ENCODE peak calls at places on chromosome 9, in six cellular contexts. H is uterus, O is cardiac fibroblast, E is kidney, W is fibroblast of lung, M is ovary. D is an unnamed sample.

GRCh38 chr9:34366365-34366764 is 10.3 kb downstream of the MYORG start:
- DNase-seq in H (no peak), O (no peak), E (no peak), W (no peak), M (no peak), D (no peak)

GRCh38 chr9:117315236-117315635 is 99.6 kb downstream of the ASTN2 start:
- DNase-seq in H (no peak), O (no peak), E (no peak), W (no peak), M (no peak), D (no peak)

GRCh38 chr9:89967527-89967926 is 362.7 kb downstream of the GADD45G start:
- DNase-seq in H (no peak), O (no peak), E (no peak), W (no peak), M (no peak), D (no peak)

GRCh38 chr9:27440888-27441740 is 83.0 kb upstream of the IFNK start:
- DNase-seq in H (no peak), O (no peak), E (no peak), W (no peak), M (no peak), D (no peak)

GRCh38 chr9:121059998-121060636 is 10.0 kb upstream of the C5 start:
- DNase-seq in H (no peak), O (peak), E (no peak), W (peak), M (no peak), D (peak)

GRCh38 chr9:112743216-112743835 is 7.2 kb upstream of the SNX30 start:
- DNase-seq in H (no peak), O (no peak), E (no peak), W (no peak), M (no peak), D (no peak)

GRCh38 chr9:28841795-28842194 is 1268.5 kb upstream of the C9orf72 start:
- DNase-seq in H (no peak), O (no peak), E (no peak), W (no peak), M (no peak), D (no peak)

GRCh38 chr9:131614340-131614739 is 69.0 kb downstream of the PRRT1B start:
- DNase-seq in H (no peak), O (no peak), E (no peak), W (no peak), M (no peak), D (no peak)

GRCh38 chr9:23621924-23622323 is 204.1 kb downstream of the ELAVL2 start:
- DNase-seq in H (no peak), O (no peak), E (no peak), W (no peak), M (no peak), D (no peak)

GRCh38 chr9:16046713-16047112 is 493.9 kb downstream of the CCDC171 start:
- DNase-seq in H (no peak), O (no peak), E (no peak), W (no peak), M (no peak), D (no peak)

GRCh38 chr9:75101004-75101601 is 12.8 kb downstream of the OSTF1 start:
- DNase-seq in H (no peak), O (no peak), E (no peak), W (no peak), M (peak), D (no peak)

GRCh38 chr9:121927636-121928035 is 165.5 kb downstream of the TTLL11 start:
- DNase-seq in H (no peak), O (no peak), E (no peak), W (no peak), M (no peak), D (no peak)

GRCh38 chr9:105405514-105406131 is 42.2 kb upstream of the FSD1L start:
- DNase-seq in H (no peak), O (peak), E (no peak), W (no peak), M (no peak), D (no peak)

GRCh38 chr9:91056917-91057316 is 255.3 kb downstream of the SYK start:
- DNase-seq in H (no peak), O (peak), E (no peak), W (peak), M (no peak), D (no peak)

GRCh38 chr9:20243866-20244647 is 378.2 kb downstream of the MLLT3 start:
- DNase-seq in H (no peak), O (no peak), E (no peak), W (no peak), M (no peak), D (no peak)

GRCh38 chr9:6641961-6642360 is 3.6 kb downstream of the GLDC start:
- DNase-seq in H (no peak), O (no peak), E (no peak), W (no peak), M (no peak), D (no peak)

GRCh38 chr9:6641561-6641960 is 4.0 kb downstream of the GLDC start:
- DNase-seq in H (no peak), O (no peak), E (no peak), W (no peak), M (no peak), D (no peak)

GRCh38 chr9:6640268-6641072 is 5.1 kb downstream of the GLDC start:
- DNase-seq in H (no peak), O (no peak), E (peak), W (no peak), M (no peak), D (no peak)

GRCh38 chr9:6641073-6641455 is 4.5 kb downstream of the GLDC start:
- DNase-seq in H (no peak), O (no peak), E (no peak), W (no peak), M (no peak), D (no peak)

DNA sequence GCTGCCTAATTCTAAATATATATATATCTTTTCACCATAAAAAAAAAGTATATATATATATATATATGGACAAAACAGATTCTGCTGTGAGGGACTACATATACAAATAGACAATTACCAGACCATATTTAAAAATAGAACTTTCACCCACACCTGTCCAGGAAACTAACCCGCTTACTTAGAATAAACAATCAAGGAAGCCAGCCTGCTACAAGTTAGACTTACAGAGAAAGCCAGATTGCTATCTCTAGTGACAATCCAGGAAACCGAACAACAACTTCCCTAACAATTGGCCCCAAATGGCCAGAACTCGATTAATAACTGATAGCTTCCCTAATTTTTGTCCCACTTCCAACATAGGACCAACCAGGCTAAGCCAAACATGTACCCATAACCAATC is 5.9 kb downstream of the GLDC start:
- DNase-seq in H (no peak), O (no peak), E (no peak), W (no peak), M (no peak), D (no peak)
- H3K4me3 ChIP-seq in H (no peak), O (no peak), E (peak), W (no peak), M (no peak), D (no peak)

GRCh38 chr9:87499455-87500015 is 1.9 kb downstream of the DAPK1 start:
- DNase-seq in H (no peak), O (no peak), E (no peak), W (no peak), M (no peak), D (no peak)

GRCh38 chr9:87502446-87503232 is 5.0 kb downstream of the DAPK1 start:
- DNase-seq in H (no peak), O (no peak), E (peak), W (no peak), M (no peak), D (no peak)

GRCh38 chr9:87501806-87502205 is 4.1 kb downstream of the DAPK1 start:
- DNase-seq in H (no peak), O (no peak), E (no peak), W (no peak), M (no peak), D (no peak)

GRCh38 chr9:87500491-87500890 is 2.8 kb downstream of the DAPK1 start:
- DNase-seq in H (no peak), O (no peak), E (no peak), W (no peak), M (no peak), D (no peak)

DNA sequence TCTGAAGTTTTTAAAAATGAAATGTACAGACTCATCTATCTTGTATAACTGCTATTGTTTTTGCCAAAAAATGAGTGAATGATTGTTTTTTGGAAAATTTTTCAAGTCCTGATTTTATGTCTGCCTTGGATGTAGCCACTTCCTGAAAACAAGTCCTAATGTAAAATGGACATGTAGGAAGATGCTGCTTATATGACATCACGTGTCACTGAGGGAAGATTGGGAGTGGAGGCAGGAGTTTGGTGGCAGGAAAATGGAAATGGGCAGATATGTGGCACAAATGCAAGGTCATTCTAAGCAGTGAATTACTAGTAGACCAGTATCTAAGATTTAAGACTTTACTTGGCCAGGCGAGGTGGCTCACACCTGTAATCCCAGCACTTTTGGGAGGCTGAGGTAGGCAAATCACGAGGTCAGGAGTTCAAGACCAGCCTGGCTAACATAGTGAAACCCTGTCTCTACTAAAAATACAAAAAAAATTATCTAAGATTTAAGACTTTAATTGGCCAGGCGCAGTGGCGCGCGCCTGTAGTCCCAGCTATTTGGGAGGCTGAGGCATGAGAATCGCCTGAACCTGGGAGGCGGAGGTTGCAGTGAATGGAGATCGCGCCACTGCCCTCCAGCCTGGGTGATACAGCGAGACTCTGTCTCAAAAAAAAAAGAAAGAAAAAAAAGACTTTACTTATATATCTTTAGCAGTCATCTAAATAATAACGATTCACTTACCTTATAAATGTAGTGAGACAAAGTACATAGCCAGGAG is 3.4 kb downstream of the DAPK1 start:
- DNase-seq in H (no peak), O (no peak), E (no peak), W (no peak), M (no peak), D (no peak)
- H3K4me3 ChIP-seq in H (no peak), O (no peak), E (no peak), W (no peak), M (no peak), D (no peak)

DNA sequence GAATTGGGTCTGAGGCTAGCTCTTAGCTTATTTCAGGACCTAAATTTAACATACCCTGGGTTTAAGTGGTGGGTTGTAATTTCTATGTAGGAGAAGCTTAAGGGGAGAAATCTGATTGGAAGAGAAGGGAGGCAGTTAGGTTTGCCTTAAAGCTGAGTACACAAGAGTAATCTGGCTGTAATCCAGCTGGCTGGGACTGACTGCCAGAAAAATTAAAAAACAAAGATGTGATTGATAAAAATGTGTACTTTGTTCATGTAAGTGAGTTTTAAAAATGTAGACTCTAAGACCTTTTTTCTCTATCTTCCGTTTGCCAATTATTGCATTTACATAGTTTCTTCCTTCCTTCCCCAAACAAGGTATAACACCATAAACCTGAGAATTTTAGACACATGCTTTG is 17.4 kb upstream of the MSMP start:
- DNase-seq in H (no peak), O (peak), E (no peak), W (peak), M (no peak), D (no peak)
- H3K4me3 ChIP-seq in H (no peak), O (no peak), E (no peak), W (no peak), M (no peak), D (no peak)

GRCh38 chr9:133035669-133036068 is 4.9 kb downstream of the GTF3C5 start:
- DNase-seq in H (no peak), O (no peak), E (no peak), W (no peak), M (no peak), D (no peak)
- H3K4me3 ChIP-seq in H (no peak), O (no peak), E (no peak), W (no peak), M (no peak), D (no peak)

DNA sequence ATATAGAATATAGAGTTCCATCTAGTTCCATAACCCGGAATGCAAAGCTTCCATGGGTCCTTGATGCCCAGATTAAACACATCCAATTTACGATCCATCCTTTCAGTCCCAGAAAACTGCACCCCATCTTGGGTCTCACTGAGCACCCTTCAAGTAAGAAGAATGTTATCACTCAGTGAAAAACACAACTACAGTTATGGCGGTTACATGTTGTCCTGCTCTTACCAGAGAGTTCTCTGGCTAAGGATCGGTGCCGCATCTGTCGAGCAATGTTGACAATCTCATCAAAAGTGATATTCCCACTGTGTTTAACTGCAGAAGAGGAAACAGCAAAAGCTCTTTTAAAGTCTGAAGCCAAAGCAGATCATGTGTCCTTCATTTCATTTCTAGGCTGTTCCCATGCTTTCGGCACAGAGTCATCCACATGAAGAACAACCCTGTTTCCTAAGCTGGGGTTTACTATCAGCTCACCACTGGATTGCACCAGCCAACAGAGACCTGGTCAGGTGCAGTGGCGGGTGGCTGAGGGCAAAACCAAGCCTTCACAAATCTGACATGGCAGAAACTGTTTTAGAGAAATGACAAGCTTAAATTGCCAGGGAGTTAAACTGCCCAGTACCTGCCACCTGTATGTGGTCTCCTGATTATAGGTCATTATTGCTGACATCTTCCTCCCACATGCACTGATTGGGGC is 2.9 kb downstream of the RPL12 start:
- DNase-seq in H (no peak), O (no peak), E (peak), W (peak), M (no peak), D (no peak)
- H3K4me3 ChIP-seq in H (no peak), O (no peak), E (no peak), W (peak), M (no peak), D (no peak)

D was measured in tibial nerve.